ENCODE peak calls at places on chromosome 20, in six cellular contexts. O is IMR-90, V is A549, G is HCT116, N is K562, C is H1. W is an unnamed sample.

GRCh38 chr20:51381557-51381956 is 161.0 kb downstream of the NFATC2 start:
- DNase-seq in G (no peak), C (no peak), V (no peak), N (no peak), O (no peak), W (no peak)

GRCh38 chr20:60326821-60327220 is 368.6 kb downstream of the CDH26 start:
- DNase-seq in C (no peak), O (no peak), V (no peak), G (no peak), N (no peak), W (no peak)

GRCh38 chr20:25079171-25079570 is 2.8 kb downstream of the VSX1 start:
- DNase-seq in G (no peak), O (no peak), C (no peak), V (no peak), N (no peak), W (no peak)

GRCh38 chr20:64053841-64054661 is 4.6 kb upstream of the SOX18 start:
- DNase-seq in G (peak), N (peak), O (no peak), V (peak), C (no peak), W (peak)

GRCh38 chr20:56504373-56505005 is 20.1 kb upstream of the FAM209A start:
- DNase-seq in V (peak), N (peak), O (no peak), G (no peak), C (peak), W (no peak)

GRCh38 chr20:47502271-47502730 is 614 bp downstream of the NCOA3 start:
- DNase-seq in N (peak), C (peak), O (peak), V (no peak), G (no peak), W (no peak)

GRCh38 chr20:9498322-9498721 is 16.1 kb upstream of the LAMP5 start:
- DNase-seq in C (no peak), G (no peak), O (peak), N (no peak), V (no peak), W (no peak)

GRCh38 chr20:22385602-22386299 is 198.6 kb downstream of the FOXA2 start:
- DNase-seq in C (no peak), O (no peak), N (peak), G (no peak), V (peak), W (peak)

GRCh38 chr20:29687438-29687837 is 1570.0 kb upstream of the DEFB115 start:
- DNase-seq in V (no peak), C (no peak), G (no peak), O (no peak), N (no peak), W (no peak)

GRCh38 chr20:18676366-18676765 is 88.5 kb downstream of the DTD1 start:
- DNase-seq in G (no peak), C (no peak), O (no peak), N (no peak), V (no peak), W (no peak)

GRCh38 chr20:10309326-10309725 is 90.7 kb downstream of the SNAP25 start:
- DNase-seq in G (no peak), O (peak), N (no peak), C (no peak), V (peak), W (no peak)

GRCh38 chr20:47355489-47356219 is 845 bp downstream of the ZMYND8 start:
- DNase-seq in G (no peak), N (no peak), V (no peak), C (no peak), O (no peak), W (no peak)

GRCh38 chr20:10306440-10307358 is 88.1 kb downstream of the SNAP25 start:
- DNase-seq in G (no peak), O (peak), C (no peak), N (no peak), V (no peak), W (no peak)

GRCh38 chr20:33433465-33433864 is 10.1 kb downstream of the SNTA1 start:
- DNase-seq in V (no peak), O (no peak), N (no peak), G (no peak), C (no peak), W (no peak)

GRCh38 chr20:3689978-3690377 is 8.2 kb upstream of the ADAM33 start:
- DNase-seq in V (no peak), G (no peak), N (no peak), O (no peak), C (no peak), W (no peak)

GRCh38 chr20:22821826-22822225 is 213.3 kb upstream of the SSTR4 start:
- DNase-seq in G (no peak), N (no peak), V (no peak), O (no peak), C (no peak), W (no peak)

GRCh38 chr20:8043687-8044278 is 24.2 kb upstream of the TMX4 start:
- DNase-seq in G (peak), O (peak), C (no peak), V (peak), N (peak), W (peak)

GRCh38 chr20:47352332-47353223 is 3.9 kb downstream of the ZMYND8 start:
- DNase-seq in C (no peak), O (no peak), G (no peak), N (no peak), V (no peak), W (no peak)

GRCh38 chr20:64133951-64134407 is 26.6 kb upstream of the NPBWR2 start:
- DNase-seq in G (no peak), N (no peak), C (peak), O (no peak), V (no peak), W (no peak)

GRCh38 chr20:57657537-57658446 is 37.6 kb upstream of the ZBP1 start:
- DNase-seq in G (no peak), V (no peak), O (no peak), C (peak), N (no peak), W (peak)

GRCh38 chr20:50286609-50287008 is 96.0 kb downstream of the CEBPB start:
- DNase-seq in O (peak), C (no peak), N (peak), V (peak), G (no peak), W (no peak)

GRCh38 chr20:33667245-33668086 is 723 bp downstream of the ACTL10 start:
- DNase-seq in C (no peak), O (peak), V (no peak), G (no peak), N (no peak), W (no peak)

GRCh38 chr20:57108742-57109141 is 157.7 kb downstream of the BMP7 start:
- DNase-seq in V (no peak), N (no peak), O (no peak), G (no peak), C (peak), W (no peak)

GRCh38 chr20:62376112-62377063 is 9.3 kb upstream of the LAMA5 start:
- DNase-seq in C (peak), G (no peak), V (no peak), N (no peak), O (peak), W (peak)
- TF ChIP-seq CEBPB in C (no peak), G (no peak), V (no peak), N (no peak), O (no peak), W (no peak)

GRCh38 chr20:20465259-20465658 is 97.4 kb downstream of the INSM1 start:
- DNase-seq in N (peak), G (no peak), V (no peak), O (no peak), C (peak), W (no peak)

GRCh38 chr20:20462185-20462584 is 94.3 kb downstream of the INSM1 start:
- DNase-seq in G (no peak), C (no peak), V (no peak), N (no peak), O (no peak), W (no peak)

GRCh38 chr20:20459726-20460125 is 91.8 kb downstream of the INSM1 start:
- DNase-seq in G (no peak), O (peak), C (no peak), N (no peak), V (no peak), W (no peak)

GRCh38 chr20:20463933-20464374 is 96.0 kb downstream of the INSM1 start:
- DNase-seq in C (no peak), V (no peak), G (no peak), O (no peak), N (no peak), W (no peak)

GRCh38 chr20:20461526-20461925 is 93.6 kb downstream of the INSM1 start:
- DNase-seq in G (no peak), V (no peak), O (no peak), N (no peak), C (no peak), W (no peak)
- TF ChIP-seq CEBPB in G (no peak), V (no peak), O (no peak), N (no peak), C (no peak), W (no peak)

GRCh38 chr20:1808101-1808500 is 87.1 kb upstream of the SIRPA start:
- DNase-seq in V (no peak), N (no peak), O (no peak), C (no peak), G (no peak), W (no peak)

GRCh38 chr20:1805816-1806215 is 89.4 kb upstream of the SIRPA start:
- DNase-seq in V (no peak), C (no peak), G (no peak), O (no peak), N (no peak), W (no peak)

GRCh38 chr20:1806456-1806855 is 88.8 kb upstream of the SIRPA start:
- DNase-seq in N (no peak), G (no peak), C (no peak), O (no peak), V (no peak), W (no peak)

GRCh38 chr20:1809121-1809520 is 86.1 kb upstream of the SIRPA start:
- DNase-seq in O (peak), C (no peak), N (no peak), G (no peak), V (peak), W (peak)

DNA sequence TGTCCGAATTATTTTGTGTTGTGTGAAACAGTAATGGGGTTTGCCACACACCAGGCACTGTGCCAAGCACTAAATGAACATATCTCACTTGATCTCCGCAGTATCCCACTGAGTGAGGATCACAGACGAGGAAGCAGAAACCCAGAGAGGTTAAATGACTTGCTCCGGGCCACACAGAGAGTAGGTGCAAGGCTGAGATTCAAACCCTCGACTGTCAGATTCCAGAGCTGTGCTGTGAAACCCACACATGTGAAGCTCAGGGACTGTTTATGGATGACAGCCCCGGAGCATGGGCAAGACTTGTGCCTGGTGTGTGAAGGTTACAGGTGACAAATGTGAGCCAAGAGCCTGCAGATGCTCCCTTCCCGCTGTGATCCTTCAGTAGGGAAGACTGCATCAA is 87.8 kb upstream of the SIRPA start:
- DNase-seq in O (no peak), C (no peak), N (no peak), G (no peak), V (no peak), W (no peak)
- TF ChIP-seq CEBPB in O (no peak), C (no peak), N (no peak), G (no peak), V (no peak), W (no peak)

GRCh38 chr20:38623061-38623460 is 21.5 kb downstream of the ARHGAP40 start:
- DNase-seq in V (no peak), N (no peak), O (no peak), G (no peak), C (no peak), W (no peak)

GRCh38 chr20:38628580-38629470 is 27.2 kb downstream of the ARHGAP40 start:
- DNase-seq in O (no peak), V (no peak), C (no peak), N (no peak), G (no peak), W (no peak)

GRCh38 chr20:38624084-38624483 is 22.5 kb downstream of the ARHGAP40 start:
- DNase-seq in O (no peak), V (no peak), G (no peak), N (no peak), C (no peak), W (no peak)

GRCh38 chr20:38626921-38627659 is 25.5 kb downstream of the ARHGAP40 start:
- DNase-seq in C (no peak), O (no peak), G (no peak), V (no peak), N (no peak), W (no peak)

GRCh38 chr20:38625896-38626295 is 24.3 kb downstream of the ARHGAP40 start:
- DNase-seq in G (no peak), C (no peak), V (no peak), O (no peak), N (no peak), W (no peak)
- TF ChIP-seq CEBPB in G (no peak), C (no peak), V (no peak), O (no peak), N (no peak), W (no peak)

DNA sequence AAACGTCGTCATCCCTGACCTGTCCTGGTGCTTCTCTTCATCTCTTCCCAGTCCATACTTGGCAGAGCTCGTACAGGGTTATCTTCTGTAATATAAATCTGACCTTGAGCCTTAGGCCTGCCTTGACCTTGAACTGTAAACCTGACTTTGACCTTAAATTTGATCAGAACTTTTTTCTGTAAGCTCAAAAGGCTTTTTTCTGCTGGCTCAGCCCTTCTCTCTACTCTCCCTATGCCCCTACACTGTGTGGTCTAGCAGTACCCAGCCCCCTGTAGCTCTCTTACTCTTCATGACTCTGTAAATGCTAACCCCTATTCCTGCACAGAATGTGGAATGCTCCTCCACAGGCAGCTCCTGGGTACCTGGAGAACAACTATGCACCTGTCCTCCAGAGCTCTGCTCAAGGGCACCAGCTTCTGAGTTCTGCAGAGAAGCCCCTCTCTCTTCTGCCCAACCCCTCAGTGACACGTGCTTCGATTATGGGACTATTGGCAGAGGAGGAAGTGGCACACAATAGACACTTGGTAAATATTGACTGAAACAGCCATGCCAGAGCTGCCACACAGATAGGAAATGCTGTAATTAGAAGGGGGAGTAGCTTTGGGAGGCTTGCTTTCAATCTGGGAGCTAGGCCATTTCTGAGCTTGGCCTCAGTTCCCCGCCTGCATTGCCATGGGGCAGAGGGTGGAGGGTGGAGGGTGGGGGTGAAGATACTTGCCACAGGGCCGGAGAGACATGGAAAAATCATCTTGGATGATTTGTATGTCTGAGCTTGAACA is 15.4 kb downstream of the SNPH start:
- DNase-seq in N (no peak), V (no peak), O (no peak), C (peak), G (no peak), W (no peak)
- TF ChIP-seq CEBPB in N (no peak), V (no peak), O (no peak), C (no peak), G (no peak), W (no peak)